ENCODE peak calls at places on chromosomes 7 and 10, in five cellular contexts. One of them, this sample, is unnamed.

GRCh38 chr10:130036296-130037065 is 72.4 kb upstream of the EBF3 start:
- DNase-seq in psoas muscle: no peak
- DNase-seq in HCT116: no peak
- DNase-seq in colonic mucosa: peak; percentile 9
- DNase-seq in endothelial cell of umbilical vein: no peak
- DNase-seq in this sample: no peak

GRCh38 chr7:129845972-129846327 is 106.8 kb downstream of the UBE2H start:
- DNase-seq in HCT116: peak; percentile 76
- DNase-seq in endothelial cell of umbilical vein: peak; percentile 74
- DNase-seq in colonic mucosa: no peak
- DNase-seq in psoas muscle: no peak
- DNase-seq in this sample: peak; percentile 79

GRCh38 chr7:106153891-106154449 is 41.9 kb upstream of the SYPL1 start:
- DNase-seq in colonic mucosa: peak; percentile 81
- DNase-seq in endothelial cell of umbilical vein: peak; percentile 80
- DNase-seq in HCT116: peak; percentile 57
- DNase-seq in psoas muscle: peak; percentile 79
- DNase-seq in this sample: peak; percentile 89

GRCh38 chr10:5871596-5871995 is 18.1 kb downstream of the ANKRD16 start:
- DNase-seq in psoas muscle: no peak
- DNase-seq in colonic mucosa: no peak
- DNase-seq in HCT116: no peak
- DNase-seq in endothelial cell of umbilical vein: no peak
- DNase-seq in this sample: no peak

GRCh38 chr7:23622469-23622868 is 25.3 kb downstream of the CCDC126 start:
- DNase-seq in colonic mucosa: no peak
- DNase-seq in psoas muscle: no peak
- DNase-seq in HCT116: no peak
- DNase-seq in endothelial cell of umbilical vein: no peak
- DNase-seq in this sample: no peak

GRCh38 chr7:823639-824038 is 8.6 kb upstream of the SUN1 start:
- DNase-seq in colonic mucosa: peak; percentile 49
- DNase-seq in psoas muscle: no peak
- DNase-seq in endothelial cell of umbilical vein: peak; percentile 21
- DNase-seq in HCT116: no peak
- DNase-seq in this sample: no peak

GRCh38 chr7:88014581-88014980 is 80.5 kb downstream of the ADAM22 start:
- DNase-seq in endothelial cell of umbilical vein: no peak
- DNase-seq in HCT116: no peak
- DNase-seq in colonic mucosa: no peak
- DNase-seq in psoas muscle: no peak
- DNase-seq in this sample: no peak

GRCh38 chr7:118232837-118233236 is 8.3 kb downstream of the ANKRD7 start:
- DNase-seq in endothelial cell of umbilical vein: no peak
- DNase-seq in psoas muscle: no peak
- DNase-seq in colonic mucosa: no peak
- DNase-seq in HCT116: no peak
- DNase-seq in this sample: no peak

GRCh38 chr10:60175418-60175817 is 214.3 kb downstream of the ANK3 start:
- DNase-seq in psoas muscle: no peak
- DNase-seq in HCT116: no peak
- DNase-seq in colonic mucosa: no peak
- DNase-seq in endothelial cell of umbilical vein: peak; percentile 82
- DNase-seq in this sample: no peak

GRCh38 chr10:93445097-93445960 is 36.8 kb downstream of the MYOF start:
- DNase-seq in endothelial cell of umbilical vein: peak; percentile 98
- DNase-seq in psoas muscle: peak; percentile 88
- DNase-seq in colonic mucosa: peak; percentile 95
- DNase-seq in HCT116: peak; percentile 84
- DNase-seq in this sample: peak; percentile 92
- H3K4me1 ChIP-seq in endothelial cell of umbilical vein: peaks cover 22% of the 10 kb centered on the region
- H3K4me1 ChIP-seq in psoas muscle: no peaks in the 10 kb centered on the region
- H3K4me1 ChIP-seq in colonic mucosa: peaks cover 11% of the 10 kb centered on the region
- H3K4me1 ChIP-seq in HCT116: peaks cover 78% of the 10 kb centered on the region
- H3K4me1 ChIP-seq in this sample: peaks cover 54% of the 10 kb centered on the region

GRCh38 chr7:5584821-5585220 is 161.2 kb upstream of the TNRC18 start:
- DNase-seq in endothelial cell of umbilical vein: no peak
- DNase-seq in colonic mucosa: no peak
- DNase-seq in psoas muscle: no peak
- DNase-seq in HCT116: no peak
- DNase-seq in this sample: no peak

GRCh38 chr7:5584091-5584490 is 160.5 kb upstream of the TNRC18 start:
- DNase-seq in HCT116: no peak
- DNase-seq in psoas muscle: no peak
- DNase-seq in endothelial cell of umbilical vein: no peak
- DNase-seq in colonic mucosa: no peak
- DNase-seq in this sample: no peak

GRCh38 chr7:5586279-5586962 is 162.8 kb upstream of the TNRC18 start:
- DNase-seq in colonic mucosa: no peak
- DNase-seq in endothelial cell of umbilical vein: no peak
- DNase-seq in HCT116: no peak
- DNase-seq in psoas muscle: no peak
- DNase-seq in this sample: peak; percentile 42

GRCh38 chr7:5578441-5579024 is 154.9 kb upstream of the TNRC18 start:
- DNase-seq in HCT116: no peak
- DNase-seq in colonic mucosa: no peak
- DNase-seq in psoas muscle: no peak
- DNase-seq in endothelial cell of umbilical vein: no peak
- DNase-seq in this sample: no peak

DNA sequence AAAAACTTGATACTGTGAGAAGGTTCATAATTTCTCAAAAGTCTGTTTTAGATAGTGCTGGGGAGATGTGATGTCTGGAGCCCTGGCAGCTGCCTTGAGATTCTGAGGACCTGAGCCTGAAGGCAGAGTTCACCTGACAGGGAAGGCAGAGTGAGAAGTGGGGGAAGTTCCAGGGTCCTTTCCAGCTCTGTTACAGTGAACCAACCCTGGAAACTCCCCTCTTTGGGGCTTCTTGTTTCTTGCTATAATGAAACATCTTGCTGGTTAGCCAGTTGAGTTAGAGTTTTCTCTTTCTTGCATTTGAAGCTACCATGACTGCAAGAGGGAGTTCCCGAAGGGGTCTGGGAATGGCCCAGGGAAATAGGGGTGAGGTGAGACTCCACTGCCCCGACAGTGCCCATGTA is 158.9 kb upstream of the TNRC18 start:
- DNase-seq in endothelial cell of umbilical vein: no peak
- DNase-seq in colonic mucosa: no peak
- DNase-seq in HCT116: no peak
- DNase-seq in psoas muscle: no peak
- DNase-seq in this sample: no peak
- H3K4me1 ChIP-seq in endothelial cell of umbilical vein: peaks cover 11% of the 10 kb centered on the region
- H3K4me1 ChIP-seq in colonic mucosa: no peaks in the 10 kb centered on the region
- H3K4me1 ChIP-seq in HCT116: no peaks in the 10 kb centered on the region
- H3K4me1 ChIP-seq in psoas muscle: no peaks in the 10 kb centered on the region
- H3K4me1 ChIP-seq in this sample: peaks cover 4% of the 10 kb centered on the region

GRCh38 chr7:111516612-111517011 is 45.7 kb downstream of the IMMP2L start:
- DNase-seq in endothelial cell of umbilical vein: no peak
- DNase-seq in psoas muscle: no peak
- DNase-seq in HCT116: no peak
- DNase-seq in colonic mucosa: no peak
- DNase-seq in this sample: no peak
- H3K4me1 ChIP-seq in endothelial cell of umbilical vein: no peaks in the 10 kb centered on the region
- H3K4me1 ChIP-seq in psoas muscle: peaks cover 4% of the 10 kb centered on the region
- H3K4me1 ChIP-seq in HCT116: no peaks in the 10 kb centered on the region
- H3K4me1 ChIP-seq in colonic mucosa: no peaks in the 10 kb centered on the region
- H3K4me1 ChIP-seq in this sample: no peaks in the 10 kb centered on the region

GRCh38 chr7:131625817-131626372 is 69.5 kb upstream of the PODXL start:
- DNase-seq in psoas muscle: peak; percentile 55
- DNase-seq in HCT116: peak; percentile 6
- DNase-seq in endothelial cell of umbilical vein: peak; percentile 76
- DNase-seq in colonic mucosa: no peak
- DNase-seq in this sample: peak; percentile 96

GRCh38 chr7:131629203-131629871 is 72.9 kb upstream of the PODXL start:
- DNase-seq in psoas muscle: peak; percentile 43
- DNase-seq in colonic mucosa: no peak
- DNase-seq in endothelial cell of umbilical vein: peak; percentile 74
- DNase-seq in HCT116: no peak
- DNase-seq in this sample: peak; percentile 73

GRCh38 chr7:131628634-131629033 is 72.2 kb upstream of the PODXL start:
- DNase-seq in colonic mucosa: no peak
- DNase-seq in endothelial cell of umbilical vein: no peak
- DNase-seq in HCT116: no peak
- DNase-seq in psoas muscle: no peak
- DNase-seq in this sample: no peak

GRCh38 chr7:131626643-131627042 is 70.2 kb upstream of the PODXL start:
- DNase-seq in psoas muscle: no peak
- DNase-seq in HCT116: no peak
- DNase-seq in endothelial cell of umbilical vein: no peak
- DNase-seq in colonic mucosa: no peak
- DNase-seq in this sample: no peak

GRCh38 chr7:131627589-131628212 is 71.3 kb upstream of the PODXL start:
- DNase-seq in HCT116: no peak
- DNase-seq in colonic mucosa: no peak
- DNase-seq in endothelial cell of umbilical vein: no peak
- DNase-seq in psoas muscle: no peak
- DNase-seq in this sample: no peak
- H3K4me1 ChIP-seq in HCT116: no peaks in the 10 kb centered on the region
- H3K4me1 ChIP-seq in colonic mucosa: no peaks in the 10 kb centered on the region
- H3K4me1 ChIP-seq in endothelial cell of umbilical vein: peaks cover 63% of the 10 kb centered on the region
- H3K4me1 ChIP-seq in psoas muscle: no peaks in the 10 kb centered on the region
- H3K4me1 ChIP-seq in this sample: peaks cover 84% of the 10 kb centered on the region

DNA sequence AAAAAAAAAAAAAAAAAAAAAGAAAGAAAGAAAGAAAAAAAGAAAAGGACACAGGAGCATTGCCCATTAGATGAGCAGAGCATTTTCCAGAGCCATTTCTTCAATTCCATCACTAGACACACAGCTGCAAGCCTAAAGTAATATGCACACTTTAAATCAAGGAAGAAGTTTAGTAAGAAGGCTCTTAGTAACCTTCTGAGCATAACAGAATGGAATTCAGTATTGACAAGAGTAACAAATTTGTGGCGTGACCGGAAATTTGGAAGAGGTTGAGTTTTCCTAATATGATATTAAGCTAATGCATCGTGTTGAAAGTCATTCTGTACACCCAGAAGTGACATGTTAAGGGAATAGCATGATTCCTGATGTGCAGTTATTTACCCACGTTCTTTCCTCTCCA is 35.3 kb downstream of the SMURF1 start:
- DNase-seq in endothelial cell of umbilical vein: no peak
- DNase-seq in HCT116: no peak
- DNase-seq in colonic mucosa: no peak
- DNase-seq in psoas muscle: no peak
- DNase-seq in this sample: no peak
- H3K4me1 ChIP-seq in endothelial cell of umbilical vein: peaks cover 43% of the 10 kb centered on the region
- H3K4me1 ChIP-seq in HCT116: peaks cover 25% of the 10 kb centered on the region
- H3K4me1 ChIP-seq in colonic mucosa: peaks cover 6% of the 10 kb centered on the region
- H3K4me1 ChIP-seq in psoas muscle: peaks cover 59% of the 10 kb centered on the region
- H3K4me1 ChIP-seq in this sample: peaks cover 95% of the 10 kb centered on the region

DNA sequence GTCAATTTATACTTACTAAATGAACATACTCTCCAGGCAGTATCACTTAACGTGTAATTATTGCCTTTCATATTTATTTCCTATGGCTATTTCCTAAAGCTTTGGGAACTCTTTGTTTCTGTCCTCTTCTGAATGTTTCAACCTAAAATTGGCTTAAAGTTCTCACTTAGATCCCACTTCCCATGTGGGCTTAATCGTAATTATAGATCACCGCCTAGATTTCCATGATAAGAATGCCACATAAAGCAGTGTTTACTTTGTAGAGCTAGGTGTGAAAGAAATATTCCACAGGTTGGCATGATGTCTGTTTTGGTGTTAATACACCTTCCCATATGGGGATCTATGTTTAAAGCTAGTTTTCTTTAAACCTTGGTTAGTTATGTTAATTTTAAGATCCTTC is 1.5 kb downstream of the HDAC9 start:
- DNase-seq in endothelial cell of umbilical vein: no peak
- DNase-seq in colonic mucosa: no peak
- DNase-seq in psoas muscle: no peak
- DNase-seq in HCT116: no peak
- DNase-seq in this sample: no peak
- H3K4me1 ChIP-seq in endothelial cell of umbilical vein: peaks cover 5% of the 10 kb centered on the region
- H3K4me1 ChIP-seq in colonic mucosa: no peaks in the 10 kb centered on the region
- H3K4me1 ChIP-seq in psoas muscle: peaks cover 42% of the 10 kb centered on the region
- H3K4me1 ChIP-seq in HCT116: no peaks in the 10 kb centered on the region
- H3K4me1 ChIP-seq in this sample: no peaks in the 10 kb centered on the region

GRCh38 chr7:116354546-116355422 is 144.4 kb downstream of the TES start:
- DNase-seq in psoas muscle: peak; percentile 39
- DNase-seq in HCT116: peak; percentile 96
- DNase-seq in endothelial cell of umbilical vein: peak; percentile 99
- DNase-seq in colonic mucosa: peak; percentile 32
- DNase-seq in this sample: peak; percentile 92
- H3K4me1 ChIP-seq in psoas muscle: peaks cover 28% of the 10 kb centered on the region
- H3K4me1 ChIP-seq in HCT116: peaks cover 61% of the 10 kb centered on the region
- H3K4me1 ChIP-seq in endothelial cell of umbilical vein: peaks cover 63% of the 10 kb centered on the region
- H3K4me1 ChIP-seq in colonic mucosa: no peaks in the 10 kb centered on the region
- H3K4me1 ChIP-seq in this sample: peaks cover 62% of the 10 kb centered on the region

GRCh38 chr7:133300811-133301210 is 47.9 kb downstream of the EXOC4 start:
- DNase-seq in endothelial cell of umbilical vein: peak; percentile 24
- DNase-seq in colonic mucosa: no peak
- DNase-seq in psoas muscle: no peak
- DNase-seq in HCT116: no peak
- DNase-seq in this sample: no peak
- H3K4me1 ChIP-seq in endothelial cell of umbilical vein: peaks cover 3% of the 10 kb centered on the region
- H3K4me1 ChIP-seq in colonic mucosa: no peaks in the 10 kb centered on the region
- H3K4me1 ChIP-seq in psoas muscle: peaks cover 69% of the 10 kb centered on the region
- H3K4me1 ChIP-seq in HCT116: no peaks in the 10 kb centered on the region
- H3K4me1 ChIP-seq in this sample: no peaks in the 10 kb centered on the region

GRCh38 chr7:70726951-70727378 is 405.0 kb upstream of the GALNT17 start:
- DNase-seq in colonic mucosa: no peak
- DNase-seq in endothelial cell of umbilical vein: no peak
- DNase-seq in HCT116: no peak
- DNase-seq in psoas muscle: no peak
- DNase-seq in this sample: no peak
- H3K4me1 ChIP-seq in colonic mucosa: no peaks in the 10 kb centered on the region
- H3K4me1 ChIP-seq in endothelial cell of umbilical vein: no peaks in the 10 kb centered on the region
- H3K4me1 ChIP-seq in HCT116: no peaks in the 10 kb centered on the region
- H3K4me1 ChIP-seq in psoas muscle: peaks cover 6% of the 10 kb centered on the region
- H3K4me1 ChIP-seq in this sample: no peaks in the 10 kb centered on the region